ENCODE peak calls at places on chromosome X, in seven cellular contexts. B is KBM-7; I is T1000; C is RKO; Q is stimulated activated CD4-positive, alpha-beta T cell treated with anti-CD3 and anti-CD28 coated beads, Interleukin-4, amount 100 ng/mL, for 48 hours; M is heart right ventricle; N is MG63. O is an unnamed sample.

GRCh38 chrX:57595381-57595811 is 3.6 kb downstream of the ZXDB start:
- DNase-seq in B (no peak), I (no peak), C (peak), Q (no peak), M (peak), N (peak), O (no peak)

GRCh38 chrX:13721819-13722527 is 12.4 kb downstream of the TRAPPC2 start:
- DNase-seq in B (peak), I (no peak), C (no peak), Q (no peak), M (no peak), N (peak), O (no peak)

GRCh38 chrX:130385520-130385919 is at the start of gene GPR119:
- DNase-seq in B (no peak), I (no peak), C (peak), Q (no peak), M (no peak), N (peak), O (no peak)

GRCh38 chrX:40085714-40086113 is 12.0 kb downstream of the BCOR start:
- DNase-seq in B (no peak), I (no peak), C (no peak), Q (no peak), M (no peak), N (peak), O (no peak)

GRCh38 chrX:18640686-18641085 is 31.2 kb downstream of the RS1 start:
- DNase-seq in B (no peak), I (no peak), C (no peak), Q (no peak), M (no peak), N (no peak), O (no peak)

GRCh38 chrX:48617542-48618340 is 20.4 kb downstream of the WDR13 start:
- DNase-seq in B (peak), I (no peak), C (no peak), Q (no peak), M (no peak), N (peak), O (no peak)

GRCh38 chrX:72620550-72621145 is 48.0 kb upstream of the HDAC8 start:
- DNase-seq in B (no peak), I (peak), C (peak), Q (peak), M (peak), N (peak), O (no peak)

GRCh38 chrX:71256051-71256450 is 2.1 kb upstream of the ZMYM3 start:
- DNase-seq in B (no peak), I (no peak), C (no peak), Q (no peak), M (no peak), N (peak), O (no peak)

GRCh38 chrX:52577464-52578173 is 60.8 kb upstream of the XAGE1B start:
- DNase-seq in B (no peak), I (no peak), C (no peak), Q (no peak), M (no peak), N (no peak), O (no peak)

GRCh38 chrX:8688776-8689175 is 43.2 kb downstream of the ANOS1 start:
- DNase-seq in B (no peak), I (no peak), C (no peak), Q (no peak), M (no peak), N (no peak), O (no peak)

GRCh38 chrX:83469551-83469950 is 38.5 kb upstream of the POU3F4 start:
- DNase-seq in B (peak), I (no peak), C (peak), Q (no peak), M (no peak), N (peak), O (no peak)

GRCh38 chrX:133640161-133641015 is 225.1 kb upstream of the GPC4 start:
- DNase-seq in B (no peak), I (no peak), C (no peak), Q (no peak), M (no peak), N (peak), O (no peak)